ENCODE peak calls at places on chromosome 20, in ten cellular contexts. W is heart right ventricle, T is left ventricle myocardium inferior, U is psoas muscle, S is fibroblast of lung, X is pancreas, H is lower lobe of right lung, Q is MM.1S, K is upper lobe of right lung, C is Caco-2. J is an unnamed sample. For H3K9me3, the result is how much of the 10 kb centered on the place peaks cover.

GRCh38 chr20:2691663-2692035 is 931 bp upstream of the EBF4 start:
- DNase-seq in W (no peak), T (no peak), U (no peak), S (no peak), X (no peak), H (no peak), Q (no peak), K (no peak), C (no peak), J (no peak)

GRCh38 chr20:59063358-59064213 is 21.0 kb upstream of the PRELID3B start:
- DNase-seq in W (peak), T (peak), U (peak), S (peak), X (no peak), H (no peak), Q (no peak), K (no peak), C (no peak), J (peak)

GRCh38 chr20:43767686-43768474 is 41.1 kb upstream of the GTSF1L start:
- DNase-seq in W (no peak), T (no peak), U (no peak), S (peak), X (no peak), H (no peak), Q (no peak), K (peak), C (no peak), J (no peak)

GRCh38 chr20:19771031-19771430 is 13.0 kb downstream of the RIN2 start:
- DNase-seq in W (no peak), T (no peak), U (no peak), S (no peak), X (no peak), H (no peak), Q (no peak), K (no peak), C (no peak), J (no peak)

GRCh38 chr20:37464173-37464572 is 56.9 kb upstream of the NNAT start:
- DNase-seq in W (no peak), T (no peak), U (no peak), S (no peak), X (no peak), H (no peak), Q (no peak), K (no peak), C (no peak), J (peak)

GRCh38 chr20:33311011-33311410 is 28.0 kb downstream of the BPIFB1 start:
- DNase-seq in W (no peak), T (no peak), U (no peak), S (no peak), X (no peak), H (no peak), Q (no peak), K (no peak), C (no peak), J (no peak)

GRCh38 chr20:31566658-31567379 is 38.3 kb upstream of the ID1 start:
- DNase-seq in W (no peak), T (no peak), U (no peak), S (no peak), X (no peak), H (no peak), Q (peak), K (no peak), C (no peak), J (peak)

GRCh38 chr20:35773154-35773751 is 1.4 kb downstream of the PHF20 start:
- DNase-seq in W (no peak), T (no peak), U (no peak), S (no peak), X (peak), H (no peak), Q (peak), K (no peak), C (peak), J (no peak)

GRCh38 chr20:19099586-19100555 is 112.6 kb upstream of the SLC24A3 start:
- DNase-seq in W (no peak), T (no peak), U (no peak), S (no peak), X (no peak), H (no peak), Q (no peak), K (no peak), C (no peak), J (no peak)

GRCh38 chr20:9442858-9443257 is 71.5 kb upstream of the LAMP5 start:
- DNase-seq in W (no peak), T (no peak), U (no peak), S (no peak), X (no peak), H (no peak), Q (peak), K (no peak), C (peak), J (no peak)

GRCh38 chr20:37901280-37901666 is 1.7 kb upstream of the VSTM2L start:
- DNase-seq in W (no peak), T (no peak), U (no peak), S (no peak), X (no peak), H (no peak), Q (no peak), K (no peak), C (no peak), J (no peak)

GRCh38 chr20:20571068-20571780 is 141.2 kb downstream of the RALGAPA2 start:
- DNase-seq in W (no peak), T (no peak), U (no peak), S (no peak), X (no peak), H (no peak), Q (no peak), K (no peak), C (no peak), J (no peak)

GRCh38 chr20:33609504-33609903 is 52.6 kb upstream of the C20orf144 start:
- DNase-seq in W (no peak), T (no peak), U (no peak), S (no peak), X (no peak), H (no peak), Q (no peak), K (no peak), C (no peak), J (no peak)

GRCh38 chr20:41413169-41413568 is 46.6 kb upstream of the EMILIN3 start:
- DNase-seq in W (no peak), T (no peak), U (no peak), S (no peak), X (no peak), H (no peak), Q (no peak), K (no peak), C (no peak), J (no peak)

GRCh38 chr20:32203556-32204484 is 3.7 kb downstream of the PLAGL2 start:
- DNase-seq in W (no peak), T (no peak), U (no peak), S (no peak), X (no peak), H (no peak), Q (no peak), K (no peak), C (no peak), J (peak)

GRCh38 chr20:51720854-51721253 is 47.3 kb downstream of the ATP9A start:
- DNase-seq in W (no peak), T (no peak), U (no peak), S (no peak), X (no peak), H (no peak), Q (no peak), K (no peak), C (no peak), J (peak)

GRCh38 chr20:59515013-59515905 is 89.1 kb upstream of the PHACTR3 start:
- DNase-seq in W (peak), T (peak), U (peak), S (peak), X (peak), H (peak), Q (no peak), K (peak), C (peak), J (no peak)

GRCh38 chr20:60060006-60060557 is 101.9 kb downstream of the CDH26 start:
- DNase-seq in W (no peak), T (no peak), U (no peak), S (no peak), X (no peak), H (no peak), Q (no peak), K (no peak), C (no peak), J (peak)

GRCh38 chr20:64110411-64111068 is 3.2 kb upstream of the NPBWR2 start:
- DNase-seq in W (no peak), T (peak), U (no peak), S (no peak), X (no peak), H (peak), Q (no peak), K (peak), C (peak), J (peak)

DNA sequence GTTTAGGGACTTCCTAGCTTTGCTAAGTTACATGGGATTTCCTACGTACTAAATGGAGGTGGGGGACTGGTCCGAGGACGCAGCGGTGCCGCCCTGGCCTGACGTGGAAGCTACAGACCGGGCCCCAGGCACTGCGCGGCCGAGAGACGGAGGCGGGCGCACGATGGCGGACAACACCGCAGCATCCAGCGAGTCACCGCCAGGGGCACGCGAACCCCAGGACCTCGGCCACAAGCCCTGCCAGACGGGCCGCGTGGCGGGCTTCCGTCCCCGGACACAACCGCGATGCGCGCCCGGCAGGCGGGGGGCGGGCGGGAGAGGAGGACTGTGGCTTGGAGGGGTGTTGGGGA is 1516.9 kb upstream of the DEFB115 start:
- DNase-seq in W (no peak), T (no peak), U (no peak), S (no peak), X (no peak), H (no peak), Q (no peak), K (peak), C (no peak), J (peak)
- H3K9me3 ChIP-seq in W (under half), T (half or more), U (under half), S (under half), X (under half), H (under half), Q (under half), K (under half), C (half or more), J (under half)

GRCh38 chr20:57410398-57411323 is 19.5 kb downstream of the RBM38 start:
- DNase-seq in W (no peak), T (no peak), U (no peak), S (no peak), X (no peak), H (no peak), Q (no peak), K (no peak), C (no peak), J (no peak)

GRCh38 chr20:57411406-57412283 is 20.4 kb downstream of the RBM38 start:
- DNase-seq in W (no peak), T (no peak), U (no peak), S (no peak), X (no peak), H (no peak), Q (no peak), K (no peak), C (no peak), J (no peak)

GRCh38 chr20:57414867-57415592 is 23.8 kb downstream of the RBM38 start:
- DNase-seq in W (no peak), T (no peak), U (no peak), S (peak), X (no peak), H (no peak), Q (no peak), K (no peak), C (no peak), J (no peak)

GRCh38 chr20:57413990-57414389 is 22.8 kb downstream of the RBM38 start:
- DNase-seq in W (no peak), T (no peak), U (no peak), S (no peak), X (no peak), H (no peak), Q (no peak), K (no peak), C (no peak), J (no peak)

DNA sequence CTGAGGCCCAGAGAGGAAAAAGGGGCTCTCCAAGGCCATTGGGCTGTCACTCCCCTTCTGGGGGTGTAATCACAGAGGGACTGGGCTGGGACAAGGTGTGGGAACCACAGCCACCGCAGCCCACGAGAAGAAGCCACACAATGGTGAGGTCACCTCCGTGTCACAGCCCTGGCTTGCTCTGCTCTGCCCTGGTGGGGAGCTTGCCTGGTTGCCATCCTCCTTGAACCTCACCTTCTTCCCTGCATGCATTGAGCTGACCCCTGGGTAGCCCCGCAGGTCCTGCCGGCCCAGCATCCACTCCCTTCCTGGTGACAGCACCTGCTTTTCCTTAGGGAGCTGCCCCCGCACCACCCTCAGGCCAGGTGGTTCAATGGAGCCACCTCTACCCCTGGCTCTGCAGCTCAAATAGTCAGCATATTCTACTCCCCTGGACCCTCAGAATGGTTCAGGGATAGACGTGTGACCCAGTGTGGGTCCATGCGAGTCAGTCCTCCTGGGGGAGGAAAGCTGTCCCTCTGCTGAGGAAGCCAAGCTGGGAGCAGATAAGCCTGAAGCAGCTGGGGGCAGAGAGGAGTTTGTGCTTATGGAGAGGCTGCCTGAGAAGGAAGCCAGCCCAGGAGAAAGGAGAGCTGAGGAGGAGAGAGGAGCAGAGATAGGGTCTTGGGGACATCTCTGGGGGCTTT is 21.3 kb downstream of the RBM38 start:
- DNase-seq in W (no peak), T (no peak), U (no peak), S (no peak), X (no peak), H (no peak), Q (no peak), K (no peak), C (no peak), J (no peak)
- TF ChIP-seq CTCF in W (no peak), T (no peak), U (no peak), S (no peak), X (no peak), H (no peak), Q (no peak), K (no peak), C (no peak), J (no peak)

GRCh38 chr20:49278036-49278816 is at the start of gene ZNFX1:
- DNase-seq in W (peak), T (peak), U (peak), S (peak), X (peak), H (peak), Q (peak), K (peak), C (peak), J (peak)
- H3K9me3 ChIP-seq in W (under half), T (under half), U (under half), S (under half), X (under half), H (under half), Q (under half), K (under half), C (under half), J (under half)

GRCh38 chr20:56724246-56724757 is 95.2 kb downstream of the TFAP2C start:
- DNase-seq in W (no peak), T (no peak), U (no peak), S (no peak), X (no peak), H (no peak), Q (no peak), K (no peak), C (no peak), J (no peak)
- TF ChIP-seq CTCF in W (no peak), T (no peak), U (no peak), S (no peak), X (no peak), H (no peak), Q (no peak), K (no peak), C (no peak), J (no peak)

GRCh38 chr20:16001286-16001685 is 572.0 kb downstream of the KIF16B start:
- DNase-seq in W (no peak), T (no peak), U (no peak), S (peak), X (no peak), H (no peak), Q (no peak), K (no peak), C (no peak), J (no peak)
- H3K9me3 ChIP-seq in W (under half), T (under half), U (under half), S (under half), X (under half), H (under half), Q (under half), K (under half), C (under half), J (under half)

GRCh38 chr20:23186808-23187207 is 100.7 kb upstream of the CD93 start:
- DNase-seq in W (no peak), T (no peak), U (no peak), S (no peak), X (no peak), H (no peak), Q (no peak), K (no peak), C (no peak), J (no peak)

GRCh38 chr20:23189854-23190253 is 103.7 kb upstream of the CD93 start:
- DNase-seq in W (peak), T (no peak), U (no peak), S (no peak), X (no peak), H (no peak), Q (no peak), K (no peak), C (no peak), J (no peak)

GRCh38 chr20:23189341-23189740 is 103.2 kb upstream of the CD93 start:
- DNase-seq in W (no peak), T (no peak), U (no peak), S (no peak), X (no peak), H (no peak), Q (no peak), K (no peak), C (no peak), J (no peak)

GRCh38 chr20:23187759-23188158 is 101.6 kb upstream of the CD93 start:
- DNase-seq in W (peak), T (peak), U (no peak), S (no peak), X (no peak), H (peak), Q (no peak), K (no peak), C (no peak), J (no peak)

GRCh38 chr20:23188377-23189169 is 102.4 kb upstream of the CD93 start:
- DNase-seq in W (no peak), T (no peak), U (no peak), S (no peak), X (no peak), H (no peak), Q (no peak), K (no peak), C (no peak), J (no peak)
- TF ChIP-seq CTCF in W (no peak), T (no peak), U (no peak), S (no peak), X (no peak), H (no peak), Q (no peak), K (no peak), C (no peak), J (no peak)